ENCODE peak calls at places on chromosomes 16 and 17, in seven cellular contexts. One of them, this sample, is unnamed.

GRCh38 chr17:32927724-32928526 is at the start of gene TMEM98:
- DNase-seq in heart left ventricle: no peak
- DNase-seq in ovary: peak
- DNase-seq in stomach: peak
- DNase-seq in A549: no peak
- DNase-seq in body of pancreas: peak
- DNase-seq in sigmoid colon: no peak
- DNase-seq in this sample: peak

GRCh38 chr16:19177111-19177747 is 9.2 kb downstream of the SYT17 start:
- DNase-seq in heart left ventricle: no peak
- DNase-seq in ovary: no peak
- DNase-seq in stomach: no peak
- DNase-seq in A549: peak
- DNase-seq in body of pancreas: no peak
- DNase-seq in sigmoid colon: no peak
- DNase-seq in this sample: no peak

GRCh38 chr16:59597269-59597668 is 863.2 kb upstream of the GOT2 start:
- DNase-seq in heart left ventricle: no peak
- DNase-seq in ovary: no peak
- DNase-seq in stomach: no peak
- DNase-seq in A549: no peak
- DNase-seq in body of pancreas: no peak
- DNase-seq in sigmoid colon: no peak
- DNase-seq in this sample: no peak

GRCh38 chr17:46873941-46874645 is 22.7 kb downstream of the WNT9B start:
- DNase-seq in heart left ventricle: no peak
- DNase-seq in ovary: no peak
- DNase-seq in stomach: no peak
- DNase-seq in A549: no peak
- DNase-seq in body of pancreas: no peak
- DNase-seq in sigmoid colon: no peak
- DNase-seq in this sample: no peak

GRCh38 chr16:68257906-68258800 is 6.2 kb upstream of the SLC7A6 start:
- DNase-seq in heart left ventricle: peak
- DNase-seq in ovary: no peak
- DNase-seq in stomach: no peak
- DNase-seq in A549: peak
- DNase-seq in body of pancreas: no peak
- DNase-seq in sigmoid colon: peak
- DNase-seq in this sample: no peak

GRCh38 chr17:80901319-80901718 is 90.3 kb upstream of the CHMP6 start:
- DNase-seq in heart left ventricle: no peak
- DNase-seq in ovary: no peak
- DNase-seq in stomach: no peak
- DNase-seq in A549: no peak
- DNase-seq in body of pancreas: no peak
- DNase-seq in sigmoid colon: no peak
- DNase-seq in this sample: no peak

GRCh38 chr17:70621593-70621992 is 452.3 kb downstream of the KCNJ2 start:
- DNase-seq in heart left ventricle: peak
- DNase-seq in ovary: no peak
- DNase-seq in stomach: no peak
- DNase-seq in A549: no peak
- DNase-seq in body of pancreas: no peak
- DNase-seq in sigmoid colon: no peak
- DNase-seq in this sample: no peak

GRCh38 chr17:77423589-77424451 is 283.1 kb downstream of the SEC14L1 start:
- DNase-seq in heart left ventricle: peak
- DNase-seq in ovary: peak
- DNase-seq in stomach: peak
- DNase-seq in A549: peak
- DNase-seq in body of pancreas: peak
- DNase-seq in sigmoid colon: peak
- DNase-seq in this sample: peak

GRCh38 chr17:41212524-41213169 is 13.8 kb upstream of the KRTAP9-2 start:
- DNase-seq in heart left ventricle: no peak
- DNase-seq in ovary: no peak
- DNase-seq in stomach: no peak
- DNase-seq in A549: peak
- DNase-seq in body of pancreas: no peak
- DNase-seq in sigmoid colon: no peak
- DNase-seq in this sample: no peak

GRCh38 chr16:27431773-27432599 is 30.0 kb downstream of the IL21R start:
- DNase-seq in heart left ventricle: no peak
- DNase-seq in ovary: no peak
- DNase-seq in stomach: peak
- DNase-seq in A549: no peak
- DNase-seq in body of pancreas: no peak
- DNase-seq in sigmoid colon: peak
- DNase-seq in this sample: peak

GRCh38 chr17:8140413-8141029 is 11.7 kb downstream of the PER1 start:
- DNase-seq in heart left ventricle: no peak
- DNase-seq in ovary: peak
- DNase-seq in stomach: no peak
- DNase-seq in A549: no peak
- DNase-seq in body of pancreas: no peak
- DNase-seq in sigmoid colon: peak
- DNase-seq in this sample: no peak

GRCh38 chr17:15963670-15964110 is 18.8 kb downstream of the ADORA2B start:
- DNase-seq in heart left ventricle: no peak
- DNase-seq in ovary: no peak
- DNase-seq in stomach: no peak
- DNase-seq in A549: peak
- DNase-seq in body of pancreas: no peak
- DNase-seq in sigmoid colon: no peak
- DNase-seq in this sample: no peak

GRCh38 chr16:58331024-58331707 is 36.3 kb upstream of the PRSS54 start:
- DNase-seq in heart left ventricle: no peak
- DNase-seq in ovary: no peak
- DNase-seq in stomach: no peak
- DNase-seq in A549: no peak
- DNase-seq in body of pancreas: peak
- DNase-seq in sigmoid colon: no peak
- DNase-seq in this sample: no peak

GRCh38 chr17:68302066-68302564 is 10.8 kb downstream of the ARSG start:
- DNase-seq in heart left ventricle: no peak
- DNase-seq in ovary: peak
- DNase-seq in stomach: no peak
- DNase-seq in A549: no peak
- DNase-seq in body of pancreas: no peak
- DNase-seq in sigmoid colon: no peak
- DNase-seq in this sample: no peak

GRCh38 chr17:62916684-62917571 is 49.1 kb upstream of the TANC2 start:
- DNase-seq in heart left ventricle: no peak
- DNase-seq in ovary: no peak
- DNase-seq in stomach: no peak
- DNase-seq in A549: no peak
- DNase-seq in body of pancreas: no peak
- DNase-seq in sigmoid colon: no peak
- DNase-seq in this sample: peak

GRCh38 chr17:2792541-2793169 is 3.6 kb upstream of the RAP1GAP2 start:
- DNase-seq in heart left ventricle: no peak
- DNase-seq in ovary: no peak
- DNase-seq in stomach: no peak
- DNase-seq in A549: no peak
- DNase-seq in body of pancreas: no peak
- DNase-seq in sigmoid colon: no peak
- DNase-seq in this sample: no peak

GRCh38 chr16:67389911-67390815 is 3.1 kb downstream of the TPPP3 start:
- DNase-seq in heart left ventricle: peak
- DNase-seq in ovary: no peak
- DNase-seq in stomach: no peak
- DNase-seq in A549: no peak
- DNase-seq in body of pancreas: no peak
- DNase-seq in sigmoid colon: peak
- DNase-seq in this sample: peak

GRCh38 chr17:76593338-76593737 is 7.7 kb upstream of the ST6GALNAC2 start:
- DNase-seq in heart left ventricle: no peak
- DNase-seq in ovary: no peak
- DNase-seq in stomach: no peak
- DNase-seq in A549: no peak
- DNase-seq in body of pancreas: no peak
- DNase-seq in sigmoid colon: no peak
- DNase-seq in this sample: no peak

GRCh38 chr17:32958418-32958817 is 30.5 kb downstream of the TMEM98 start:
- DNase-seq in heart left ventricle: no peak
- DNase-seq in ovary: no peak
- DNase-seq in stomach: no peak
- DNase-seq in A549: no peak
- DNase-seq in body of pancreas: no peak
- DNase-seq in sigmoid colon: no peak
- DNase-seq in this sample: no peak

GRCh38 chr16:85750827-85751641 is at the start of gene C16orf74:
- DNase-seq in heart left ventricle: peak
- DNase-seq in ovary: peak
- DNase-seq in stomach: peak
- DNase-seq in A549: peak
- DNase-seq in body of pancreas: peak
- DNase-seq in sigmoid colon: no peak
- DNase-seq in this sample: no peak

GRCh38 chr17:10857976-10858375 is 20.1 kb upstream of the PIRT start:
- DNase-seq in heart left ventricle: no peak
- DNase-seq in ovary: no peak
- DNase-seq in stomach: no peak
- DNase-seq in A549: no peak
- DNase-seq in body of pancreas: no peak
- DNase-seq in sigmoid colon: no peak
- DNase-seq in this sample: no peak

GRCh38 chr17:38879878-38880727 is 10.2 kb downstream of the LASP1 start:
- DNase-seq in heart left ventricle: peak
- DNase-seq in ovary: peak
- DNase-seq in stomach: no peak
- DNase-seq in A549: peak
- DNase-seq in body of pancreas: peak
- DNase-seq in sigmoid colon: peak
- DNase-seq in this sample: no peak

GRCh38 chr16:3321802-3322201 is 16.5 kb downstream of the ZNF75A start:
- DNase-seq in heart left ventricle: no peak
- DNase-seq in ovary: no peak
- DNase-seq in stomach: no peak
- DNase-seq in A549: peak
- DNase-seq in body of pancreas: no peak
- DNase-seq in sigmoid colon: no peak
- DNase-seq in this sample: no peak

GRCh38 chr17:42843358-42843934 is 934 bp upstream of the AOC2 start:
- DNase-seq in heart left ventricle: no peak
- DNase-seq in ovary: no peak
- DNase-seq in stomach: no peak
- DNase-seq in A549: peak
- DNase-seq in body of pancreas: peak
- DNase-seq in sigmoid colon: no peak
- DNase-seq in this sample: no peak

GRCh38 chr16:4293822-4294457 is 21.1 kb upstream of the TFAP4 start:
- DNase-seq in heart left ventricle: peak
- DNase-seq in ovary: peak
- DNase-seq in stomach: peak
- DNase-seq in A549: peak
- DNase-seq in body of pancreas: peak
- DNase-seq in sigmoid colon: peak
- DNase-seq in this sample: no peak

GRCh38 chr17:66952031-66952524 is 12.4 kb upstream of the CACNG4 start:
- DNase-seq in heart left ventricle: no peak
- DNase-seq in ovary: no peak
- DNase-seq in stomach: peak
- DNase-seq in A549: peak
- DNase-seq in body of pancreas: peak
- DNase-seq in sigmoid colon: no peak
- DNase-seq in this sample: peak

DNA sequence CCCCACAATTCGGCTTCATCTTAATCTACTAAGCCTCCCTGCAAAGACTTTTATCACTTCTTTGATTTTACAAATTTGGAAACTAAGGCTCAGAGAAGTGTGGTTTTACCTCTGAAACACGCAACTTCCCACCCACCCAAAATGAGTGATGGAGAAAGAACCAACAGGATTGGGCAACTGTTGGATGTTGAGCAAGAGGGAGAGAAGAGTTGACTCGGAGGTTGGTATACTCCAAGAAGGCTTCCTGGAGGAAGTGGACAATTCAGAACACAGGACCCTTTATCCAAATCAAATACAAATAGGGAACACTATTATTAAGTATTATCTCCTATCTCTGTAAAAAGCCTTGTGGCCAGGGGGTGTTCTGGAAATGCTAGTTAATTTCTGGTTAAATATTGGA is 323.0 kb downstream of the C16orf95 start:
- DNase-seq in heart left ventricle: no peak
- DNase-seq in ovary: no peak
- DNase-seq in stomach: no peak
- DNase-seq in A549: no peak
- DNase-seq in body of pancreas: no peak
- DNase-seq in sigmoid colon: no peak
- DNase-seq in this sample: no peak
- H3K4me3 ChIP-seq in heart left ventricle: no peak
- H3K4me3 ChIP-seq in ovary: no peak
- H3K4me3 ChIP-seq in stomach: no peak
- H3K4me3 ChIP-seq in A549: no peak
- H3K4me3 ChIP-seq in body of pancreas: no peak
- H3K4me3 ChIP-seq in sigmoid colon: no peak
- H3K4me3 ChIP-seq in this sample: no peak

DNA sequence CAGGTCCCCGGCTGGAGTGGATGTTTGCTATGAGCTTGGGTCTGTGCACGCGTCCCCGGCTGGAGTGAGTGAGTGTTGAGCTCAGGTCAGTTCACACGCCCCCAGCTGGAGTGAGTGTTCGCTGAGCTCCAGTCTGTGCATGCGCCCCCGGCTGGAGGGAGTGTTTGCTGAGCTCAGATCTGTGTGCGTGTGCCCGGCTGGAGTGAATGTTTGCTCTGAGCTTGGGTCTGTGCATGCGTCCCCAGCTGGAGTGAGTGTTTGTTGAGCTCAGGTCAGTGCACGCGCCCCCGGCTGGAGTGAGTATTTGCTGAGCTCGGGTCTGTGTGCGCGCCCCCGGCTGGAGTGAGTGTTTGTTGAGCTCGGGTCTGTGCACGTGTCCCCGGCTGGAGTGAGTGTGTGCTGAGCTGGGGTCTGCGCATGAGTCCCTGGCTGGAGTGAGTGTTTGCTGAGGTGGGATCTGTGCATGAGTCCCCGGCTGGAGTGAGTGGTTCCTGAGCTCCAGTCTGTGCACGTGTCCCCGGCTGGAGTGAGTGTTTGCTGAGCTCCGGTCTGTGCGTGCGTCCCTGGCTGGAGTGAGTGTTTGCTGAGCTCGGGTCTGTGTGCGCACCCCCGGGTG is 284.2 kb downstream of the SNX29 start:
- DNase-seq in heart left ventricle: peak
- DNase-seq in ovary: peak
- DNase-seq in stomach: no peak
- DNase-seq in A549: peak
- DNase-seq in body of pancreas: peak
- DNase-seq in sigmoid colon: no peak
- DNase-seq in this sample: no peak
- TF ChIP-seq CTCF in heart left ventricle: peak
- TF ChIP-seq CTCF in ovary: peak
- TF ChIP-seq CTCF in stomach: no peak
- TF ChIP-seq CTCF in A549: peak
- TF ChIP-seq CTCF in body of pancreas: no peak
- TF ChIP-seq CTCF in sigmoid colon: no peak
- TF ChIP-seq CTCF in this sample: no peak

GRCh38 chr17:3965123-3965800 is 1.0 kb upstream of the ATP2A3 start:
- DNase-seq in heart left ventricle: peak
- DNase-seq in ovary: no peak
- DNase-seq in stomach: peak
- DNase-seq in A549: peak
- DNase-seq in body of pancreas: peak
- DNase-seq in sigmoid colon: no peak
- DNase-seq in this sample: peak
- TF ChIP-seq POLR2A in heart left ventricle: no peak
- TF ChIP-seq POLR2A in ovary: no peak
- TF ChIP-seq POLR2A in stomach: no peak
- TF ChIP-seq POLR2A in A549: peak
- TF ChIP-seq POLR2A in body of pancreas: peak
- TF ChIP-seq POLR2A in sigmoid colon: no peak
- TF ChIP-seq POLR2A in this sample: no peak

GRCh38 chr17:20074001-20074400 is 64.8 kb downstream of the SPECC1 start:
- DNase-seq in heart left ventricle: no peak
- DNase-seq in ovary: no peak
- DNase-seq in stomach: no peak
- DNase-seq in A549: no peak
- DNase-seq in body of pancreas: no peak
- DNase-seq in sigmoid colon: no peak
- DNase-seq in this sample: no peak
- H3K4me3 ChIP-seq in heart left ventricle: peak
- H3K4me3 ChIP-seq in ovary: no peak
- H3K4me3 ChIP-seq in stomach: peak
- H3K4me3 ChIP-seq in A549: no peak
- H3K4me3 ChIP-seq in body of pancreas: no peak
- H3K4me3 ChIP-seq in sigmoid colon: peak
- H3K4me3 ChIP-seq in this sample: no peak